ENCODE peak calls at places on chromosomes 6 and 20, in four cellular contexts. J is prostate gland, A is heart left ventricle, R is uterus. L is an unnamed sample.

GRCh38 chr6:43948527-43949450 is 178.5 kb downstream of the MRPL14 start:
- DNase-seq in J (no peak), A (no peak), R (no peak), L (no peak)

GRCh38 chr6:170057961-170058877 is 232.7 kb downstream of the DLL1 start:
- DNase-seq in J (no peak), A (peak; percentile 14), R (peak; percentile 8), L (no peak)

GRCh38 chr6:87473419-87473903 is 687 bp downstream of the SLC35A1 start:
- DNase-seq in J (peak; percentile 55), A (peak; percentile 57), R (no peak), L (no peak)

GRCh38 chr20:52410746-52411317 is 219.3 kb upstream of the ZFP64 start:
- DNase-seq in J (no peak), A (no peak), R (no peak), L (no peak)

GRCh38 chr6:163707385-163708355 is 293.2 kb downstream of the QKI start:
- DNase-seq in J (no peak), A (no peak), R (no peak), L (no peak)

GRCh38 chr20:43691928-43692524 is 25.1 kb downstream of the MYBL2 start:
- DNase-seq in J (no peak), A (no peak), R (no peak), L (no peak)

GRCh38 chr20:16709017-16709416 is 20.8 kb upstream of the SNRPB2 start:
- DNase-seq in J (no peak), A (no peak), R (no peak), L (no peak)

GRCh38 chr6:105135056-105135455 is 44.8 kb downstream of the POPDC3 start:
- DNase-seq in J (no peak), A (no peak), R (no peak), L (no peak)

GRCh38 chr6:159981171-159981571 is 12.3 kb downstream of the IGF2R start:
- DNase-seq in J (no peak), A (no peak), R (no peak), L (no peak)

GRCh38 chr6:27295301-27296079 is 16.6 kb downstream of the POM121L2 start:
- DNase-seq in J (no peak), A (no peak), R (no peak), L (no peak)

GRCh38 chr6:115796061-115796460 is 264.6 kb downstream of the FRK start:
- DNase-seq in J (no peak), A (no peak), R (no peak), L (no peak)

GRCh38 chr20:14664101-14664500 is 326.7 kb upstream of the FLRT3 start:
- DNase-seq in J (no peak), A (no peak), R (no peak), L (no peak)

GRCh38 chr6:53913286-53913685 is 118.5 kb downstream of the LRRC1 start:
- DNase-seq in J (no peak), A (no peak), R (no peak), L (no peak)

GRCh38 chr6:143264996-143265734 is 185.3 kb downstream of the ADAT2 start:
- DNase-seq in J (no peak), A (no peak), R (no peak), L (no peak)

GRCh38 chr20:20083796-20084195 is 31.5 kb downstream of the CFAP61 start:
- DNase-seq in J (no peak), A (no peak), R (no peak), L (no peak)

GRCh38 chr6:132750455-132751248 is 7.1 kb downstream of the VNN2 start:
- DNase-seq in J (no peak), A (no peak), R (no peak), L (no peak)

GRCh38 chr20:61732511-61733210 is 333.0 kb downstream of the TAF4 start:
- DNase-seq in J (no peak), A (no peak), R (no peak), L (no peak)

GRCh38 chr20:63622096-63622495 is 4.8 kb downstream of the GMEB2 start:
- DNase-seq in J (no peak), A (no peak), R (no peak), L (no peak)

GRCh38 chr6:138278326-138278725 is 60.0 kb upstream of the PBOV1 start:
- DNase-seq in J (peak; percentile 35), A (no peak), R (no peak), L (no peak)

GRCh38 chr6:6494677-6495076 is 93.8 kb upstream of the LY86 start:
- DNase-seq in J (peak; percentile 12), A (peak; percentile 56), R (no peak), L (no peak)

GRCh38 chr6:105780146-105780860 is 305.8 kb upstream of the PRDM1 start:
- DNase-seq in J (no peak), A (no peak), R (no peak), L (no peak)

GRCh38 chr20:32474967-32475819 is 109.9 kb downstream of the NOL4L start:
- DNase-seq in J (peak; percentile 76), A (peak; percentile 93), R (peak; percentile 93), L (no peak)

GRCh38 chr6:69735029-69735428 is 61.8 kb downstream of the LMBRD1 start:
- DNase-seq in J (no peak), A (no peak), R (no peak), L (no peak)

GRCh38 chr6:12479885-12480284 is 189.7 kb downstream of the EDN1 start:
- DNase-seq in J (no peak), A (no peak), R (no peak), L (no peak)

DNA sequence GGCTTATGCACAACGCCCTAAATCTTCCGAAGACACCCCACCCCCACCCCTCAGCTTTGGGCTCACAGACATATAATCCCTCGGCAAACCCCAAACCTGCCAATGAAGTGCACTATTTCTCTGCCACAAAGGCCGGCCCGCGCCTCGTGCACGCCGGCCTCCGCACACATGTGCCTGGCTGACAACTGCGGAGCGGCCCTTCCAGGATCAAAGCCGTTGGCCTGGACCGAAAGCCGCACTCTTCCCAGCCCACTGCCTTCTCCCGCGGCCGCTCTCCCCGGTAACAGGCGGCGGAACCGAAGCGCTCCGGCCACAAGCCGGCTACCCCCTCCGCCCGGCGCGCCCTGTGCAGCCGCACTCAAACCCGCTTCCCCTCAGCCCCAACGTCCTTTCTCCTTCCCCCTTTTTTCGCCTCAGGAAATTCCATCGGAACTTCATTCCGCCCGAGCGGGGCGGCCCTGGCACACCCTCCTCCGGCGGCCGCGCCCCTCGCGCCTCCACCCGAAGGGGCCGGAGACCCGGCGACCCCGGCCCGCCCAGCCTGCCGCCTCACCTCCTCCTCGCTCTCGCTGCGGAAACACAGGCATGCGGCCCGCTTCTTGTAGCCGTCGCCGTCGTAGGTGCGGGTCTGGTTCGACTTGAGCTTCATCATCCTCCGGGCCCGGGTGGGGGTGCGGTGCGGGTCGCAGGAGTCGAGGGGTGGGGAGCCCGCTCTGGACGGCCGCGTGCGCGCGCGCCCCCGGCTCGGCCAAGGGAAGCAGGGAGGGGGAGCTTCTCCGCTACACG is 565 bp downstream of the NUDT3 start:
- DNase-seq in J (peak; percentile 24), A (peak; percentile 64), R (peak; percentile 46), L (no peak)
- TF ChIP-seq POLR2A in J (no peak), A (no peak), R (no peak), L (no peak)

GRCh38 chr6:28947067-28947765 is 23.4 kb upstream of the TRIM27 start:
- DNase-seq in J (no peak), A (no peak), R (no peak), L (no peak)

GRCh38 chr6:28945360-28945759 is 21.6 kb upstream of the TRIM27 start:
- DNase-seq in J (no peak), A (no peak), R (no peak), L (no peak)

GRCh38 chr6:28948782-28949486 is 25.1 kb upstream of the TRIM27 start:
- DNase-seq in J (no peak), A (no peak), R (no peak), L (no peak)

GRCh38 chr6:28944412-28945006 is 20.7 kb upstream of the TRIM27 start:
- DNase-seq in J (peak; percentile 40), A (peak; percentile 39), R (peak; percentile 62), L (no peak)

GRCh38 chr6:28947831-28948270 is 24.1 kb upstream of the TRIM27 start:
- DNase-seq in J (no peak), A (no peak), R (no peak), L (no peak)
- H3K4me3 ChIP-seq in J (no peak overlapping the region), A (no peak overlapping the region), R (no peak overlapping the region), L (no peak overlapping the region)

GRCh38 chr6:133892444-133893323 is 3.8 kb downstream of the TCF21 start:
- DNase-seq in J (no peak), A (no peak), R (no peak), L (no peak)

GRCh38 chr6:133893324-133893692 is 4.4 kb downstream of the TCF21 start:
- DNase-seq in J (no peak), A (no peak), R (no peak), L (no peak)

GRCh38 chr6:133891814-133892443 is 3.0 kb downstream of the TCF21 start:
- DNase-seq in J (no peak), A (no peak), R (no peak), L (no peak)

GRCh38 chr6:133889557-133890301 is 816 bp downstream of the TCF21 start:
- DNase-seq in J (no peak), A (peak; percentile 37), R (peak; percentile 61), L (no peak)

DNA sequence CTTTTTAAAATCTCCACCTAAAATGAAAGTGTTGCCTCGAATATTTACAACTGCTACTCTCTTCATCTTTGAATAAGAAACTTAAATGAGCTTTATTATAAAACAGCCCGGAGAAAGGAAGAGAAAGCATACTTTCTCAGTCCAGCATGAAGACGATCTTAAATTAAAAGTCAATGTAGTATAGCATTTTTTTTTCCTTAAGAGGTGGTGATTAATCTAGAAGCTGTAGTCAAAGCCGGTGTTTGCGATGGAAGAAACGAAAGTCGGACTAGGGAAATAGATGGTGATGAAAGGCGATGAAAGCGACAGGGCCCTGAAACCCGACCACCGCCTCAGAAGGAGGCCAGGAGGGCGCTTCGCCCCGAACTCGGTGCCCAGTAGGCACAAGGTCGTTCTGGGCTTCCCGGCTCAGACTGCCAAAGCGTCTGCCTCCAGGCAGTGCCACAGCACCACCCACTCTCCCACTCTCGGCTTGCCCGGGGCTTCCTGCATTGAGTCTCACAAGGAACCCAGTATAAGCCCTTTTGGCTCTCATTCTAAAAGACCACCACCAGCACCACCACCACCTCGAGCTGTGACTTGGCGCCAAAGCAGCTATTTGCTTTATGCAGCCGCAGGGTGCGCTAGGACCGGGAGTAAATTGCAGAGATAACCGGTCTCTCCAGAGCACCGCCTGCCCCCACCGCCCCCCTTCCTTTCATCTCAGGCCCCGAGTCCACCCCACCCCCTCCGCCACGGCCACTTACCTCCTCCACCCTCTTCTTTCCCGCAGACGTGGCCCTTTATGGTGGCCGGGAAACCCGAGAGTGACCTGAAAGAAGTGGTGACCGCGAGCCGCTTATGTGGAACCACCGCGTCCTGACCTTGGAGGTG is 2.3 kb downstream of the TCF21 start:
- DNase-seq in J (no peak), A (peak; percentile 40), R (peak; percentile 49), L (no peak)
- TF ChIP-seq POLR2A in J (no peak), A (no peak), R (no peak), L (no peak)

DNA sequence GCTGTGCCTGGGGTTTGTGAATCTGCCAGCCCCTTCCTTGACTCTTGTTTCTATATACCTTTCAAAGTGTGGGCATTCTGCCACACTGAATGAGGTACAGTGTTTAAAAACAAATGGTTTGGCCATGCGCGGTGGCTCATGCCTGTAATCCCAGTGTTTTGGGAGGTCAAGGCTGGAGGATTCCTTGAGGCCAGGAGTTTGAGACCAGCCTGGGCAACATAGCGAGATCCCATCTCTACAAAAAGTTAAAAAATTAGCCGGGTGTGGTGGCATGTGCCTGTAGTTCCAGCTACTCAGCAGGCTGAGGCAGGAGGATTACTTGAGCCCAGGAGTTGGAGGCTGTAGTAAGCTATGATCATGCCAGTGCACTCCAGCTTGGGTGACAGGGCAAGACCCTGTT is 5.8 kb downstream of the FAM83D start:
- DNase-seq in J (no peak), A (no peak), R (no peak), L (no peak)
- H3K4me3 ChIP-seq in J (no peak overlapping the region), A (no peak overlapping the region), R (no peak overlapping the region), L (no peak overlapping the region)

L was measured in vagina.